ENCODE peak calls at places on chromosomes 11 and 22, in five cellular contexts. N, Q, D, H and A are unnamed samples.

GRCh38 chr11:125075900-125076317 is 12.8 kb downstream of the SLC37A2 start:
- DNase-seq in H (no peak), N (peak), D (no peak), Q (no peak), A (peak)

GRCh38 chr11:128804481-128804880 is 62.6 kb downstream of the KCNJ1 start:
- DNase-seq in H (no peak), D (no peak), Q (no peak), N (no peak), A (peak)

GRCh38 chr22:27228771-27229170 is 571.4 kb downstream of the MIAT start:
- DNase-seq in N (peak), Q (no peak), D (no peak), H (no peak), A (no peak)

GRCh38 chr11:18657696-18658095 is 23.6 kb upstream of the SPTY2D1 start:
- DNase-seq in D (no peak), H (no peak), N (no peak), Q (no peak), A (no peak)

GRCh38 chr22:25628494-25628893 is 64.0 kb downstream of the GRK3 start:
- DNase-seq in D (no peak), N (no peak), H (no peak), Q (no peak), A (no peak)

GRCh38 chr22:48782817-48783511 is 1044.7 kb downstream of the BRD1 start:
- DNase-seq in H (peak), D (no peak), Q (no peak), N (no peak), A (no peak)

GRCh38 chr22:42439821-42440674 is 7.8 kb upstream of the NFAM1 start:
- DNase-seq in N (peak), H (no peak), D (no peak), Q (no peak), A (no peak)

GRCh38 chr11:107860688-107861087 is 2.1 kb upstream of the SLC35F2 start:
- DNase-seq in Q (no peak), D (no peak), H (no peak), N (no peak), A (no peak)

GRCh38 chr11:122253541-122254317 is 137.7 kb upstream of the BLID start:
- DNase-seq in Q (no peak), N (peak), D (no peak), H (no peak), A (peak)

GRCh38 chr11:131430466-131431176 is 60.2 kb downstream of the NTM start:
- DNase-seq in H (no peak), N (no peak), Q (no peak), D (no peak), A (no peak)

GRCh38 chr22:30251661-30252226 is 5.2 kb upstream of the LIF start:
- DNase-seq in D (no peak), H (no peak), Q (no peak), N (peak), A (no peak)

GRCh38 chr11:10490398-10491232 is 35.6 kb downstream of the AMPD3 start:
- DNase-seq in Q (no peak), D (peak), N (peak), H (no peak), A (peak)

GRCh38 chr11:11069741-11070550 is 212.1 kb upstream of the ZBED5 start:
- DNase-seq in H (no peak), D (peak), N (no peak), Q (no peak), A (no peak)